ENCODE peak calls at places on chromosome 3, in nine cellular contexts. One of them, this sample, is unnamed.

GRCh38 chr3:171132873-171133272 is 106.4 kb upstream of the SLC2A2 start:
- DNase-seq in activated CD8-positive, alpha-beta memory T cell treated with anti-CD3 and anti-CD28 coated beads, Interleukin-2, amount 50 U/mL, for 48 hours: no peak
- DNase-seq in ELF-1: no peak
- DNase-seq in activated T-cell treated with anti-CD3 and anti-CD28 coated beads, Interleukin-2, amount 50 U/mL, for 4 hours: no peak
- DNase-seq in Jurkat, Clone E6-1: no peak
- DNase-seq in NCI-H2029 treated with DMSO at 0.1 percent for 48 hours: no peak
- DNase-seq in Caco-2: no peak
- DNase-seq in B cell: no peak
- DNase-seq in foreskin fibroblast: peak; percentile 94
- DNase-seq in this sample: no peak

GRCh38 chr3:60792287-60792852 is 458.9 kb downstream of the FHIT start:
- DNase-seq in activated CD8-positive, alpha-beta memory T cell treated with anti-CD3 and anti-CD28 coated beads, Interleukin-2, amount 50 U/mL, for 48 hours: no peak
- DNase-seq in ELF-1: no peak
- DNase-seq in activated T-cell treated with anti-CD3 and anti-CD28 coated beads, Interleukin-2, amount 50 U/mL, for 4 hours: no peak
- DNase-seq in Jurkat, Clone E6-1: no peak
- DNase-seq in NCI-H2029 treated with DMSO at 0.1 percent for 48 hours: no peak
- DNase-seq in Caco-2: no peak
- DNase-seq in B cell: no peak
- DNase-seq in foreskin fibroblast: no peak
- DNase-seq in this sample: no peak

GRCh38 chr3:190701096-190701532 is 161.4 kb downstream of the GMNC start:
- DNase-seq in activated CD8-positive, alpha-beta memory T cell treated with anti-CD3 and anti-CD28 coated beads, Interleukin-2, amount 50 U/mL, for 48 hours: no peak
- DNase-seq in ELF-1: peak; percentile 47
- DNase-seq in activated T-cell treated with anti-CD3 and anti-CD28 coated beads, Interleukin-2, amount 50 U/mL, for 4 hours: no peak
- DNase-seq in Jurkat, Clone E6-1: peak; percentile 4
- DNase-seq in NCI-H2029 treated with DMSO at 0.1 percent for 48 hours: no peak
- DNase-seq in Caco-2: peak; percentile 69
- DNase-seq in B cell: no peak
- DNase-seq in foreskin fibroblast: peak; percentile 45
- DNase-seq in this sample: peak; percentile 67

GRCh38 chr3:12399226-12399625 is 85.1 kb upstream of the TSEN2 start:
- DNase-seq in activated CD8-positive, alpha-beta memory T cell treated with anti-CD3 and anti-CD28 coated beads, Interleukin-2, amount 50 U/mL, for 48 hours: no peak
- DNase-seq in ELF-1: no peak
- DNase-seq in activated T-cell treated with anti-CD3 and anti-CD28 coated beads, Interleukin-2, amount 50 U/mL, for 4 hours: no peak
- DNase-seq in Jurkat, Clone E6-1: no peak
- DNase-seq in NCI-H2029 treated with DMSO at 0.1 percent for 48 hours: no peak
- DNase-seq in Caco-2: no peak
- DNase-seq in B cell: no peak
- DNase-seq in foreskin fibroblast: no peak
- DNase-seq in this sample: no peak

GRCh38 chr3:194321666-194322640 is 29.2 kb downstream of the CPN2 start:
- DNase-seq in activated CD8-positive, alpha-beta memory T cell treated with anti-CD3 and anti-CD28 coated beads, Interleukin-2, amount 50 U/mL, for 48 hours: no peak
- DNase-seq in ELF-1: no peak
- DNase-seq in activated T-cell treated with anti-CD3 and anti-CD28 coated beads, Interleukin-2, amount 50 U/mL, for 4 hours: no peak
- DNase-seq in Jurkat, Clone E6-1: no peak
- DNase-seq in NCI-H2029 treated with DMSO at 0.1 percent for 48 hours: no peak
- DNase-seq in Caco-2: no peak
- DNase-seq in B cell: no peak
- DNase-seq in foreskin fibroblast: no peak
- DNase-seq in this sample: peak; percentile 64

GRCh38 chr3:133211449-133211848 is 173.3 kb downstream of the TMEM108 start:
- DNase-seq in activated CD8-positive, alpha-beta memory T cell treated with anti-CD3 and anti-CD28 coated beads, Interleukin-2, amount 50 U/mL, for 48 hours: no peak
- DNase-seq in ELF-1: peak; percentile 22
- DNase-seq in activated T-cell treated with anti-CD3 and anti-CD28 coated beads, Interleukin-2, amount 50 U/mL, for 4 hours: no peak
- DNase-seq in Jurkat, Clone E6-1: peak; percentile 21
- DNase-seq in NCI-H2029 treated with DMSO at 0.1 percent for 48 hours: no peak
- DNase-seq in Caco-2: no peak
- DNase-seq in B cell: peak; percentile 5
- DNase-seq in foreskin fibroblast: no peak
- DNase-seq in this sample: no peak

GRCh38 chr3:118108176-118108575 is 926.5 kb downstream of the IGSF11 start:
- DNase-seq in activated CD8-positive, alpha-beta memory T cell treated with anti-CD3 and anti-CD28 coated beads, Interleukin-2, amount 50 U/mL, for 48 hours: no peak
- DNase-seq in ELF-1: no peak
- DNase-seq in activated T-cell treated with anti-CD3 and anti-CD28 coated beads, Interleukin-2, amount 50 U/mL, for 4 hours: no peak
- DNase-seq in Jurkat, Clone E6-1: no peak
- DNase-seq in NCI-H2029 treated with DMSO at 0.1 percent for 48 hours: no peak
- DNase-seq in Caco-2: no peak
- DNase-seq in B cell: no peak
- DNase-seq in foreskin fibroblast: no peak
- DNase-seq in this sample: no peak

GRCh38 chr3:161508852-161509477 is 12.4 kb downstream of the OTOL1 start:
- DNase-seq in activated CD8-positive, alpha-beta memory T cell treated with anti-CD3 and anti-CD28 coated beads, Interleukin-2, amount 50 U/mL, for 48 hours: no peak
- DNase-seq in ELF-1: no peak
- DNase-seq in activated T-cell treated with anti-CD3 and anti-CD28 coated beads, Interleukin-2, amount 50 U/mL, for 4 hours: no peak
- DNase-seq in Jurkat, Clone E6-1: peak; percentile 5
- DNase-seq in NCI-H2029 treated with DMSO at 0.1 percent for 48 hours: no peak
- DNase-seq in Caco-2: no peak
- DNase-seq in B cell: no peak
- DNase-seq in foreskin fibroblast: peak; percentile 14
- DNase-seq in this sample: peak; percentile 39

GRCh38 chr3:49799761-49800160 is at the start of gene CDHR4:
- DNase-seq in activated CD8-positive, alpha-beta memory T cell treated with anti-CD3 and anti-CD28 coated beads, Interleukin-2, amount 50 U/mL, for 48 hours: no peak
- DNase-seq in ELF-1: no peak
- DNase-seq in activated T-cell treated with anti-CD3 and anti-CD28 coated beads, Interleukin-2, amount 50 U/mL, for 4 hours: no peak
- DNase-seq in Jurkat, Clone E6-1: no peak
- DNase-seq in NCI-H2029 treated with DMSO at 0.1 percent for 48 hours: no peak
- DNase-seq in Caco-2: no peak
- DNase-seq in B cell: no peak
- DNase-seq in foreskin fibroblast: peak; percentile 91
- DNase-seq in this sample: no peak

GRCh38 chr3:65144791-65145355 is 457.1 kb upstream of the ADAMTS9 start:
- DNase-seq in activated CD8-positive, alpha-beta memory T cell treated with anti-CD3 and anti-CD28 coated beads, Interleukin-2, amount 50 U/mL, for 48 hours: no peak
- DNase-seq in ELF-1: no peak
- DNase-seq in activated T-cell treated with anti-CD3 and anti-CD28 coated beads, Interleukin-2, amount 50 U/mL, for 4 hours: no peak
- DNase-seq in Jurkat, Clone E6-1: no peak
- DNase-seq in NCI-H2029 treated with DMSO at 0.1 percent for 48 hours: no peak
- DNase-seq in Caco-2: no peak
- DNase-seq in B cell: no peak
- DNase-seq in foreskin fibroblast: peak; percentile 56
- DNase-seq in this sample: no peak

GRCh38 chr3:138070006-138070405 is 45.4 kb downstream of the DZIP1L start:
- DNase-seq in activated CD8-positive, alpha-beta memory T cell treated with anti-CD3 and anti-CD28 coated beads, Interleukin-2, amount 50 U/mL, for 48 hours: no peak
- DNase-seq in ELF-1: no peak
- DNase-seq in activated T-cell treated with anti-CD3 and anti-CD28 coated beads, Interleukin-2, amount 50 U/mL, for 4 hours: no peak
- DNase-seq in Jurkat, Clone E6-1: no peak
- DNase-seq in NCI-H2029 treated with DMSO at 0.1 percent for 48 hours: peak; percentile 86
- DNase-seq in Caco-2: no peak
- DNase-seq in B cell: no peak
- DNase-seq in foreskin fibroblast: no peak
- DNase-seq in this sample: no peak

GRCh38 chr3:144085964-144086363 is 114.3 kb downstream of the DIPK2A start:
- DNase-seq in activated CD8-positive, alpha-beta memory T cell treated with anti-CD3 and anti-CD28 coated beads, Interleukin-2, amount 50 U/mL, for 48 hours: no peak
- DNase-seq in ELF-1: no peak
- DNase-seq in activated T-cell treated with anti-CD3 and anti-CD28 coated beads, Interleukin-2, amount 50 U/mL, for 4 hours: no peak
- DNase-seq in Jurkat, Clone E6-1: no peak
- DNase-seq in NCI-H2029 treated with DMSO at 0.1 percent for 48 hours: no peak
- DNase-seq in Caco-2: no peak
- DNase-seq in B cell: no peak
- DNase-seq in foreskin fibroblast: peak; percentile 59
- DNase-seq in this sample: no peak

GRCh38 chr3:127614928-127615592 is 13.9 kb upstream of the PODXL2 start:
- DNase-seq in activated CD8-positive, alpha-beta memory T cell treated with anti-CD3 and anti-CD28 coated beads, Interleukin-2, amount 50 U/mL, for 48 hours: no peak
- DNase-seq in ELF-1: no peak
- DNase-seq in activated T-cell treated with anti-CD3 and anti-CD28 coated beads, Interleukin-2, amount 50 U/mL, for 4 hours: no peak
- DNase-seq in Jurkat, Clone E6-1: no peak
- DNase-seq in NCI-H2029 treated with DMSO at 0.1 percent for 48 hours: no peak
- DNase-seq in Caco-2: no peak
- DNase-seq in B cell: no peak
- DNase-seq in foreskin fibroblast: peak; percentile 70
- DNase-seq in this sample: no peak

GRCh38 chr3:13379191-13379830 is 40.8 kb downstream of the NUP210 start:
- DNase-seq in activated CD8-positive, alpha-beta memory T cell treated with anti-CD3 and anti-CD28 coated beads, Interleukin-2, amount 50 U/mL, for 48 hours: no peak
- DNase-seq in ELF-1: no peak
- DNase-seq in activated T-cell treated with anti-CD3 and anti-CD28 coated beads, Interleukin-2, amount 50 U/mL, for 4 hours: no peak
- DNase-seq in Jurkat, Clone E6-1: no peak
- DNase-seq in NCI-H2029 treated with DMSO at 0.1 percent for 48 hours: no peak
- DNase-seq in Caco-2: no peak
- DNase-seq in B cell: no peak
- DNase-seq in foreskin fibroblast: peak; percentile 84
- DNase-seq in this sample: no peak

GRCh38 chr3:127275287-127275781 is 12.5 kb downstream of the PRR20G start:
- DNase-seq in activated CD8-positive, alpha-beta memory T cell treated with anti-CD3 and anti-CD28 coated beads, Interleukin-2, amount 50 U/mL, for 48 hours: no peak
- DNase-seq in ELF-1: no peak
- DNase-seq in activated T-cell treated with anti-CD3 and anti-CD28 coated beads, Interleukin-2, amount 50 U/mL, for 4 hours: no peak
- DNase-seq in Jurkat, Clone E6-1: no peak
- DNase-seq in NCI-H2029 treated with DMSO at 0.1 percent for 48 hours: no peak
- DNase-seq in Caco-2: no peak
- DNase-seq in B cell: no peak
- DNase-seq in foreskin fibroblast: peak; percentile 29
- DNase-seq in this sample: no peak

This sample was measured in NCI-H510A treated with DMSO at 0.1 percent for 48 hours.